ENCODE peak calls at places on chromosomes 5 and 9, in ten cellular contexts. S is mesothelial cell of epicardium, X is activated B cell treated with CpG ODN at 0.5 μM for 24 hours, N is GM13977, T is heart right ventricle, H is WTC11, U is endothelial cell, I is lung, M is tibial artery, Q is gastrocnemius medialis. J is an unnamed sample.

GRCh38 chr5:154475613-154476342 is 2.2 kb downstream of the HAND1 start:
- DNase-seq in U (no peak), N (no peak), Q (no peak), X (no peak), M (no peak), I (no peak), S (peak), H (peak), T (no peak), J (no peak)

GRCh38 chr9:84212224-84212623 is 128.3 kb downstream of the SLC28A3 start:
- DNase-seq in N (no peak), I (no peak), Q (no peak), M (no peak), X (no peak), S (no peak), U (no peak), H (no peak), T (no peak), J (no peak)

GRCh38 chr5:14247054-14247386 is 103.9 kb downstream of the TRIO start:
- DNase-seq in M (no peak), H (no peak), T (no peak), S (no peak), Q (no peak), N (no peak), U (no peak), I (no peak), X (no peak), J (no peak)

GRCh38 chr9:36161187-36161586 is 8.0 kb upstream of the CCIN start:
- DNase-seq in N (no peak), H (no peak), M (no peak), Q (no peak), T (no peak), I (no peak), X (no peak), S (no peak), U (no peak), J (no peak)

GRCh38 chr9:124456341-124457078 is 6.3 kb downstream of the ADGRD2 start:
- DNase-seq in S (no peak), U (no peak), H (no peak), N (no peak), X (no peak), Q (no peak), M (no peak), T (no peak), I (no peak), J (no peak)

GRCh38 chr9:5269249-5269715 is 35.2 kb downstream of the RLN2 start:
- DNase-seq in M (no peak), H (no peak), T (no peak), Q (no peak), X (no peak), S (no peak), I (no peak), U (no peak), N (no peak), J (no peak)

GRCh38 chr5:90037646-90038045 is 371.9 kb downstream of the CETN3 start:
- DNase-seq in I (no peak), T (no peak), H (no peak), Q (no peak), M (no peak), N (no peak), S (no peak), X (no peak), U (no peak), J (no peak)

GRCh38 chr5:139443766-139444473 is 4.6 kb upstream of the DNAJC18 start:
- DNase-seq in N (no peak), M (no peak), X (no peak), I (no peak), S (no peak), U (peak), Q (no peak), T (no peak), H (no peak), J (no peak)

GRCh38 chr9:1005043-1005667 is 28.7 kb downstream of the DMRT3 start:
- DNase-seq in M (no peak), U (peak), Q (no peak), H (peak), N (peak), X (no peak), S (no peak), I (no peak), T (peak), J (no peak)

GRCh38 chr5:156640751-156641241 is 209.3 kb upstream of the PPP1R2B start:
- DNase-seq in Q (no peak), H (no peak), M (no peak), N (no peak), X (no peak), I (no peak), S (no peak), T (no peak), U (no peak), J (no peak)

GRCh38 chr5:59275537-59276276 is 617.8 kb downstream of the PDE4D start:
- DNase-seq in H (peak), S (no peak), I (no peak), U (peak), T (peak), M (peak), Q (no peak), X (no peak), N (no peak), J (no peak)

GRCh38 chr5:15834596-15835245 is 334.7 kb downstream of the FBXL7 start:
- DNase-seq in S (no peak), I (no peak), N (no peak), X (no peak), H (no peak), U (no peak), Q (no peak), T (no peak), M (no peak), J (no peak)

GRCh38 chr5:59845733-59846132 is 47.8 kb downstream of the PDE4D start:
- DNase-seq in H (no peak), U (no peak), T (no peak), I (no peak), S (no peak), M (no peak), Q (no peak), N (no peak), X (no peak), J (no peak)

GRCh38 chr9:88530051-88530450 is 4.9 kb upstream of the NXNL2 start:
- DNase-seq in N (no peak), I (no peak), X (no peak), H (no peak), Q (no peak), M (peak), S (no peak), U (no peak), T (no peak), J (no peak)

GRCh38 chr9:14146201-14146890 is 167.6 kb downstream of the NFIB start:
- DNase-seq in H (no peak), S (no peak), U (no peak), X (no peak), N (no peak), M (no peak), I (no peak), T (no peak), Q (no peak), J (no peak)

GRCh38 chr5:147973086-147973485 is 66.7 kb upstream of the C5orf46 start:
- DNase-seq in I (no peak), Q (no peak), N (no peak), T (no peak), S (no peak), H (no peak), U (no peak), M (no peak), X (no peak), J (no peak)

GRCh38 chr5:101424530-101425175 is 521.6 kb upstream of the ST8SIA4 start:
- DNase-seq in S (no peak), T (no peak), I (no peak), M (no peak), N (no peak), H (no peak), U (no peak), Q (no peak), X (no peak), J (no peak)

GRCh38 chr5:17070646-17071045 is 134.6 kb upstream of the MYO10 start:
- DNase-seq in X (no peak), N (no peak), M (no peak), Q (no peak), U (no peak), H (no peak), T (no peak), I (no peak), S (no peak), J (no peak)

GRCh38 chr5:119304439-119304838 is 51.4 kb upstream of the TNFAIP8 start:
- DNase-seq in I (no peak), N (no peak), Q (no peak), M (no peak), T (no peak), H (no peak), U (no peak), X (no peak), S (no peak), J (no peak)

GRCh38 chr5:154485850-154486426 is 7.9 kb upstream of the HAND1 start:
- DNase-seq in Q (no peak), S (no peak), U (no peak), T (no peak), H (no peak), M (no peak), N (no peak), I (no peak), X (no peak), J (no peak)

GRCh38 chr5:180133971-180134508 is 62.5 kb upstream of the RNF130 start:
- DNase-seq in Q (no peak), S (peak), I (no peak), N (no peak), H (no peak), X (no peak), M (no peak), U (no peak), T (no peak), J (no peak)

GRCh38 chr9:35972093-35972492 is 14.1 kb upstream of the OR2S2 start:
- DNase-seq in Q (no peak), I (no peak), M (no peak), N (no peak), X (no peak), U (peak), T (no peak), S (no peak), H (peak), J (no peak)

GRCh38 chr5:127988149-127988755 is 95.3 kb upstream of the SLC12A2 start:
- DNase-seq in U (no peak), M (no peak), N (no peak), H (no peak), I (no peak), S (no peak), X (no peak), T (no peak), Q (no peak), J (no peak)

GRCh38 chr9:94805585-94805984 is 79.1 kb downstream of the AOPEP start:
- DNase-seq in S (no peak), N (no peak), I (peak), U (no peak), H (no peak), T (no peak), M (no peak), Q (no peak), X (no peak), J (no peak)

DNA sequence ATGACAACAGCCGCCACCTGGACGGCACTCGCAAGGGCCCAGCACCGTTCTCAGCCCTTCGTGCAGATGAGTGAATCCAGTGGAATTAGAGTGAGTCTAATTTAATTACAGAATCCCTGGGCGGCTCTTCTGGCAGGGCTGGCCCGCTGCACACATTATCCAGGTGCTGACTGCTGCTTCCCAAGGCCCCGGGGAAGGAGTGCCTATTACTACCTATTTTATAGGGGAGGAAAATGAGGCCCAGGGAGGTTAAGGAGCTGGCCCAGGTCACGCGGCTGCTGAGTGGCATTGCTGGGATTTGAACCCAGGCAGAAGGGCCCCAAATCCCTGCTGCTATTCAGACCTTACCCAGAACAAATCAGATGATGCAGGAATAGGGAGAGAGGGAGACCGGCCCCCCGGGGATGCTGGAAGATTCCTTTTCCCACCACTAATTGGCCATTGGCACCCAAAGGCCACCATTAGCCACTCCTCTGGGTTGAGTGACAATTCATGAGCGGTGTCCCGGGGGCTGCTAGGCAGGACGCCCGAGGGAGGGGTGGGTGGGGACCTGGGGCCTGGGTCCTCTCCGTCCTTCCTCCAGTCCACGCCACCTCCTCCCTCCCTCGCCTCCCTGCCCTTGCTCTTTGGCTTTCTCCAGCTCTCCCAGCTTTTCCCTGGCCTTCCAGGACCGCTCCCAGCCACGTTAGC is 10.3 kb upstream of the QRFP start:
- DNase-seq in N (no peak), I (no peak), T (no peak), Q (no peak), X (no peak), U (no peak), S (no peak), M (no peak), H (no peak), J (no peak)
- TF ChIP-seq CTCF in N (no peak), I (no peak), T (no peak), Q (no peak), X (no peak), U (no peak), S (no peak), M (no peak), H (no peak), J (no peak)

GRCh38 chr5:115428248-115428647 is 116.3 kb downstream of the FEM1C start:
- DNase-seq in T (no peak), H (no peak), Q (no peak), S (no peak), I (no peak), U (no peak), M (no peak), X (no peak), N (no peak), J (no peak)

GRCh38 chr5:115431116-115431515 is 113.5 kb downstream of the FEM1C start:
- DNase-seq in I (no peak), M (no peak), H (no peak), Q (no peak), S (no peak), U (no peak), X (no peak), N (no peak), T (no peak), J (no peak)

GRCh38 chr5:115429345-115429940 is 115.1 kb downstream of the FEM1C start:
- DNase-seq in X (no peak), U (no peak), Q (no peak), N (no peak), S (no peak), I (no peak), M (no peak), T (no peak), H (no peak), J (no peak)

GRCh38 chr5:115430374-115430773 is 114.2 kb downstream of the FEM1C start:
- DNase-seq in I (no peak), H (no peak), S (no peak), M (no peak), Q (no peak), X (no peak), T (no peak), N (no peak), U (no peak), J (no peak)

GRCh38 chr5:115428676-115429075 is 115.9 kb downstream of the FEM1C start:
- DNase-seq in S (no peak), I (no peak), X (no peak), M (no peak), H (no peak), T (no peak), Q (no peak), U (no peak), N (no peak), J (no peak)
- TF ChIP-seq CTCF in S (no peak), I (no peak), X (no peak), M (no peak), H (no peak), T (no peak), Q (no peak), U (no peak), N (no peak), J (no peak)

GRCh38 chr5:171405615-171406014 is 13.8 kb upstream of the FGF18 start:
- DNase-seq in N (no peak), U (no peak), Q (no peak), I (no peak), T (no peak), H (no peak), S (no peak), M (no peak), X (no peak), J (no peak)
- TF ChIP-seq CTCF in N (peak), U (no peak), Q (no peak), I (no peak), T (peak), H (no peak), S (no peak), M (peak), X (no peak), J (peak)

DNA sequence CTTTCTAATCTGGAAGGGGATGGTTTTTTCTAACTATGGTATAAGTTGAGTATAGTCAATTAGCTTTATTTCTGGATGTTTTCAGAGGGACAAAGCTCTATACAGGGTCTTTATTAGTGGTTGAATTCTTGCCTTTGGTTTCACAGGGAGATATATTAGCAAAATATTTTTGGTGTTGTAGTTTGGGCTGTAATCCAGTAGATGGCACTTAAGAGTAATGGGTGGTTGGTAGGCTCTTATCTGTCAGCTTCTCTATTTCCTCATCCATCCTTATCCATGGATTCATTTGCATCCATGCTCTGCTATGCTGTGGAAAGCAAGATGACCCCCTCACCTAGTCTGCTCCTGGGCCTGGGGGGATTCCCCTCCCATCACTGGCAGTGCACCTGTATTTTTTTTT is 363.6 kb upstream of the CYLC2 start:
- DNase-seq in U (no peak), N (no peak), Q (no peak), S (no peak), I (no peak), T (no peak), M (no peak), H (no peak), X (no peak), J (no peak)
- TF ChIP-seq CTCF in U (peak), N (peak), Q (no peak), S (no peak), I (no peak), T (no peak), M (no peak), H (no peak), X (no peak), J (peak)

J was measured in D721Med.